ENCODE peak calls at places on chromosomes 3 and 15, in ten cellular contexts. One of them, this sample, is unnamed.
A peak's percentile ranks its signal among the peaks of the same experiment; 100 is the strongest.

GRCh38 chr3:149657458-149657795 is 398 bp downstream of the WWTR1 start:
- DNase-seq in astrocyte of the spinal cord: peak; percentile 72
- DNase-seq in vagina: no peak
- DNase-seq in neural progenitor cell: peak; percentile 51
- DNase-seq in GM06990: no peak
- DNase-seq in pancreas: peak; percentile 55
- DNase-seq in AG10803: peak; percentile 65
- DNase-seq in adrenal gland: no peak
- DNase-seq in spleen: peak; percentile 81
- DNase-seq in GM12865: no peak
- DNase-seq in this sample: peak; percentile 81

GRCh38 chr3:57048052-57048671 is 12.3 kb upstream of the SPATA12 start:
- DNase-seq in neural progenitor cell: no peak
- DNase-seq in pancreas: peak; percentile 20
- DNase-seq in vagina: no peak
- DNase-seq in adrenal gland: peak; percentile 61
- DNase-seq in astrocyte of the spinal cord: no peak
- DNase-seq in GM12865: no peak
- DNase-seq in spleen: peak; percentile 44
- DNase-seq in AG10803: peak; percentile 94
- DNase-seq in GM06990: no peak
- DNase-seq in this sample: peak; percentile 15

GRCh38 chr15:90021108-90021507 is 20.0 kb downstream of the ZNF710 start:
- DNase-seq in vagina: no peak
- DNase-seq in GM12865: peak; percentile 41
- DNase-seq in neural progenitor cell: no peak
- DNase-seq in spleen: no peak
- DNase-seq in AG10803: no peak
- DNase-seq in pancreas: no peak
- DNase-seq in astrocyte of the spinal cord: no peak
- DNase-seq in adrenal gland: no peak
- DNase-seq in GM06990: no peak
- DNase-seq in this sample: no peak

GRCh38 chr15:54082836-54083492 is 104.7 kb downstream of the UNC13C start:
- DNase-seq in adrenal gland: peak; percentile 14
- DNase-seq in neural progenitor cell: peak; percentile 2
- DNase-seq in GM06990: no peak
- DNase-seq in vagina: no peak
- DNase-seq in astrocyte of the spinal cord: no peak
- DNase-seq in AG10803: no peak
- DNase-seq in GM12865: peak; percentile 40
- DNase-seq in pancreas: no peak
- DNase-seq in spleen: no peak
- DNase-seq in this sample: no peak

GRCh38 chr3:169914321-169914720 is 2.9 kb downstream of the SAMD7 start:
- DNase-seq in spleen: no peak
- DNase-seq in pancreas: no peak
- DNase-seq in GM12865: no peak
- DNase-seq in adrenal gland: peak; percentile 21
- DNase-seq in AG10803: peak; percentile 42
- DNase-seq in GM06990: no peak
- DNase-seq in astrocyte of the spinal cord: peak; percentile 22
- DNase-seq in neural progenitor cell: no peak
- DNase-seq in vagina: no peak
- DNase-seq in this sample: peak; percentile 13

GRCh38 chr3:136994772-136995516 is 37.2 kb downstream of the IL20RB start:
- DNase-seq in pancreas: peak; percentile 83
- DNase-seq in adrenal gland: peak; percentile 75
- DNase-seq in spleen: no peak
- DNase-seq in vagina: no peak
- DNase-seq in GM06990: no peak
- DNase-seq in AG10803: peak; percentile 99
- DNase-seq in GM12865: no peak
- DNase-seq in neural progenitor cell: no peak
- DNase-seq in astrocyte of the spinal cord: peak; percentile 71
- DNase-seq in this sample: peak; percentile 79

GRCh38 chr3:100708989-100709839 is at the start of gene TFG:
- DNase-seq in GM06990: peak; percentile 99
- DNase-seq in adrenal gland: peak; percentile 99
- DNase-seq in spleen: peak; percentile 98
- DNase-seq in GM12865: peak; percentile 99
- DNase-seq in astrocyte of the spinal cord: peak; percentile 100
- DNase-seq in neural progenitor cell: peak; percentile 96
- DNase-seq in AG10803: peak; percentile 99
- DNase-seq in pancreas: peak; percentile 98
- DNase-seq in vagina: peak; percentile 99
- DNase-seq in this sample: peak; percentile 100

GRCh38 chr3:6321999-6322398 is 538.9 kb upstream of the GRM7 start:
- DNase-seq in AG10803: no peak
- DNase-seq in adrenal gland: no peak
- DNase-seq in GM12865: no peak
- DNase-seq in pancreas: no peak
- DNase-seq in GM06990: no peak
- DNase-seq in astrocyte of the spinal cord: no peak
- DNase-seq in vagina: no peak
- DNase-seq in neural progenitor cell: no peak
- DNase-seq in spleen: no peak
- DNase-seq in this sample: no peak

GRCh38 chr15:36359286-36359685 is 220.1 kb upstream of the CDIN1 start:
- DNase-seq in AG10803: no peak
- DNase-seq in spleen: no peak
- DNase-seq in astrocyte of the spinal cord: no peak
- DNase-seq in vagina: no peak
- DNase-seq in GM06990: no peak
- DNase-seq in neural progenitor cell: no peak
- DNase-seq in GM12865: no peak
- DNase-seq in pancreas: no peak
- DNase-seq in adrenal gland: no peak
- DNase-seq in this sample: no peak

GRCh38 chr15:92069308-92070244 is 216.1 kb downstream of the SLCO3A1 start:
- DNase-seq in vagina: no peak
- DNase-seq in astrocyte of the spinal cord: peak; percentile 80
- DNase-seq in adrenal gland: no peak
- DNase-seq in AG10803: peak; percentile 55
- DNase-seq in GM06990: no peak
- DNase-seq in GM12865: peak; percentile 27
- DNase-seq in neural progenitor cell: no peak
- DNase-seq in spleen: no peak
- DNase-seq in pancreas: peak; percentile 52
- DNase-seq in this sample: peak; percentile 28

GRCh38 chr3:127684871-127685707 is 12.3 kb downstream of the ABTB1 start:
- DNase-seq in AG10803: no peak
- DNase-seq in pancreas: no peak
- DNase-seq in neural progenitor cell: no peak
- DNase-seq in vagina: no peak
- DNase-seq in GM06990: no peak
- DNase-seq in GM12865: no peak
- DNase-seq in astrocyte of the spinal cord: no peak
- DNase-seq in adrenal gland: no peak
- DNase-seq in spleen: peak; percentile 74
- DNase-seq in this sample: no peak

GRCh38 chr3:30894521-30895289 is at the start of gene GADL1:
- DNase-seq in pancreas: no peak
- DNase-seq in GM12865: peak; percentile 4
- DNase-seq in spleen: peak; percentile 74
- DNase-seq in neural progenitor cell: peak; percentile 77
- DNase-seq in adrenal gland: peak; percentile 34
- DNase-seq in astrocyte of the spinal cord: peak; percentile 15
- DNase-seq in vagina: no peak
- DNase-seq in GM06990: peak; percentile 6
- DNase-seq in AG10803: peak; percentile 17
- DNase-seq in this sample: peak; percentile 10
- H3K4me3 ChIP-seq in pancreas: peak within 1 kb of the TSS; percentile 26
- H3K4me3 ChIP-seq in GM12865: peak within 1 kb of the TSS; percentile 38
- H3K4me3 ChIP-seq in spleen: peak within 1 kb of the TSS; percentile 73
- H3K4me3 ChIP-seq in neural progenitor cell: peak within 1 kb of the TSS; percentile 55
- H3K4me3 ChIP-seq in adrenal gland: peak within 1 kb of the TSS; percentile 59
- H3K4me3 ChIP-seq in astrocyte of the spinal cord: peak within 1 kb of the TSS; percentile 50
- H3K4me3 ChIP-seq in vagina: peak within 1 kb of the TSS; percentile 49
- H3K4me3 ChIP-seq in GM06990: no peak within 1 kb of the TSS
- H3K4me3 ChIP-seq in AG10803: peak within 1 kb of the TSS; percentile 62
- H3K4me3 ChIP-seq in this sample: peak within 1 kb of the TSS; percentile 52

DNA sequence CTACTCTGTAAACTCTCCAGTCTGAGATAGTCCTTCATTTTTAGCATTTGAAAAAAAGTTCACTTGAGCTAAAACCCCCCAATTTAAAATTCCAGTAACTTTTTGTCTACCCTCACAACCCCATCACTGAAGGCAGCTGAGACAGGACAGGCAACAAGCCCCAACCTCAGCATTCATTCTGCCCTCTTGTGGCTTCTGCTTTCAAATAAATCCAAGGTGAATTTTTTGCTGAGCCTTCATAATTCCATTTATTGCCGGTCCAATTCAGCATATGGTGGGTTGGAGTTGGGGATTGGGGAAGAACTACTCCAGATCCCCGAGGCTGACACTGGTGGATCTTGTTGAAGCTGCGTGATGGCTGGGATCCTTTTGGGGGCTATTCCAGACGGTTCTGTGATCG is 88.4 kb upstream of the THRB start:
- DNase-seq in AG10803: no peak
- DNase-seq in pancreas: peak; percentile 16
- DNase-seq in GM06990: no peak
- DNase-seq in neural progenitor cell: peak; percentile 7
- DNase-seq in vagina: no peak
- DNase-seq in astrocyte of the spinal cord: no peak
- DNase-seq in spleen: no peak
- DNase-seq in adrenal gland: no peak
- DNase-seq in GM12865: no peak
- DNase-seq in this sample: peak; percentile 21
- TF ChIP-seq CTCF in AG10803: peak; percentile 47
- TF ChIP-seq CTCF in pancreas: no peak
- TF ChIP-seq CTCF in GM06990: peak; percentile 1
- TF ChIP-seq CTCF in neural progenitor cell: peak; percentile 44
- TF ChIP-seq CTCF in vagina: no peak
- TF ChIP-seq CTCF in astrocyte of the spinal cord: peak; percentile 17
- TF ChIP-seq CTCF in spleen: peak; percentile 25
- TF ChIP-seq CTCF in adrenal gland: peak; percentile 49
- TF ChIP-seq CTCF in GM12865: no peak
- TF ChIP-seq CTCF in this sample: no peak

GRCh38 chr15:71752085-71752484 is 58.3 kb upstream of the NR2E3 start:
- DNase-seq in adrenal gland: no peak
- DNase-seq in vagina: no peak
- DNase-seq in AG10803: no peak
- DNase-seq in astrocyte of the spinal cord: peak; percentile 12
- DNase-seq in neural progenitor cell: no peak
- DNase-seq in GM12865: no peak
- DNase-seq in spleen: no peak
- DNase-seq in pancreas: no peak
- DNase-seq in GM06990: no peak
- DNase-seq in this sample: no peak

GRCh38 chr15:71749500-71749899 is 60.9 kb upstream of the NR2E3 start:
- DNase-seq in vagina: no peak
- DNase-seq in pancreas: no peak
- DNase-seq in astrocyte of the spinal cord: no peak
- DNase-seq in AG10803: no peak
- DNase-seq in adrenal gland: no peak
- DNase-seq in GM06990: no peak
- DNase-seq in neural progenitor cell: no peak
- DNase-seq in GM12865: no peak
- DNase-seq in spleen: no peak
- DNase-seq in this sample: no peak

GRCh38 chr15:71746719-71747118 is 63.6 kb upstream of the NR2E3 start:
- DNase-seq in spleen: no peak
- DNase-seq in GM12865: peak; percentile 55
- DNase-seq in GM06990: no peak
- DNase-seq in astrocyte of the spinal cord: no peak
- DNase-seq in neural progenitor cell: no peak
- DNase-seq in AG10803: no peak
- DNase-seq in pancreas: no peak
- DNase-seq in adrenal gland: no peak
- DNase-seq in vagina: no peak
- DNase-seq in this sample: no peak

GRCh38 chr15:71747128-71748083 is 62.9 kb upstream of the NR2E3 start:
- DNase-seq in neural progenitor cell: no peak
- DNase-seq in adrenal gland: peak; percentile 39
- DNase-seq in astrocyte of the spinal cord: peak; percentile 89
- DNase-seq in pancreas: no peak
- DNase-seq in AG10803: peak; percentile 52
- DNase-seq in spleen: no peak
- DNase-seq in GM06990: no peak
- DNase-seq in vagina: no peak
- DNase-seq in GM12865: no peak
- DNase-seq in this sample: peak; percentile 96

DNA sequence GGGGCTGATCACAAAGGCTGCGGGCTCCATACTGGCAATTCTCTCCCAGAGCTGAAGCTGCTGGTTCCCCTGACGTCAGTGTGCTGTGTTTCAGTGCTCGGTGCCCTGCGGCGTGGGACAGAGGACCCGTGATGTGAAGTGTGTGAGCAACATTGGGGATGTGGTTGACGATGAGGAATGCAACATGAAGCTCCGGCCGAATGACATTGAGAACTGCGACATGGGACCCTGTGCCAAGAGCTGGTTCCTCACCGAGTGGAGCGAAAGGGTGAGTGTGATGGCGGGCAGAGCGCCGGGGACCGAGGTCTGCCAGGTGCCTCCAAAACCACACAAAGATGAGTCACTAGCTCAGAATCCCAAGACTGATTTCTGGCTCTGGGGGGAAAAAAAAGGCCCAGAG is 62.0 kb upstream of the NR2E3 start:
- DNase-seq in spleen: no peak
- DNase-seq in neural progenitor cell: no peak
- DNase-seq in GM12865: peak; percentile 17
- DNase-seq in adrenal gland: no peak
- DNase-seq in vagina: no peak
- DNase-seq in pancreas: no peak
- DNase-seq in AG10803: no peak
- DNase-seq in astrocyte of the spinal cord: peak; percentile 86
- DNase-seq in GM06990: no peak
- DNase-seq in this sample: peak; percentile 57
- H3K4me3 ChIP-seq in spleen: no peak overlapping the region
- H3K4me3 ChIP-seq in neural progenitor cell: no peak overlapping the region
- H3K4me3 ChIP-seq in GM12865: no peak overlapping the region
- H3K4me3 ChIP-seq in adrenal gland: no peak overlapping the region
- H3K4me3 ChIP-seq in vagina: no peak overlapping the region
- H3K4me3 ChIP-seq in pancreas: no peak overlapping the region
- H3K4me3 ChIP-seq in AG10803: no peak overlapping the region
- H3K4me3 ChIP-seq in astrocyte of the spinal cord: no peak overlapping the region
- H3K4me3 ChIP-seq in GM06990: no peak overlapping the region
- H3K4me3 ChIP-seq in this sample: no peak overlapping the region

DNA sequence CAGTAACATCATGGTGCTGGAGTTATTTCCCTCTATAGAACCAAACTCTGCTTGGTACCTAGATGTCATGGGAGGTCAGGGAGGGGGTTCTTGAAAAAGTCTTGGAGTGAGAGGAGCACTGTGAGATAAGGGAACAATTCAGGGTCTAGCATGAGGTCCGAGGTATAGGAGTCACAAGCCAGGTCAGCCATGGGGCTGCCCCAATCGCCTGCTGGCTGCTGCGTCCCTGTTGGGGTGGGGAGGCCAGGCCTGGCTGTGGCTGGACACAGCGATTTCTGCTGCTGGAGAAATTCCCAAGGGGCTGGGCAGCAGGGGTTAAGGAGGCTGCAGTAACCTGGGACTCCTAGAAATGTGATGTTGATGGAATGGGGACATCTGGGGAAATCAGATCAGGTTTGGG is 44.9 kb downstream of the SUSD5 start:
- DNase-seq in spleen: no peak
- DNase-seq in astrocyte of the spinal cord: no peak
- DNase-seq in adrenal gland: no peak
- DNase-seq in pancreas: no peak
- DNase-seq in vagina: no peak
- DNase-seq in GM12865: no peak
- DNase-seq in neural progenitor cell: no peak
- DNase-seq in AG10803: no peak
- DNase-seq in GM06990: no peak
- DNase-seq in this sample: no peak
- TF ChIP-seq CTCF in spleen: no peak
- TF ChIP-seq CTCF in astrocyte of the spinal cord: no peak
- TF ChIP-seq CTCF in adrenal gland: no peak
- TF ChIP-seq CTCF in pancreas: no peak
- TF ChIP-seq CTCF in vagina: no peak
- TF ChIP-seq CTCF in GM12865: no peak
- TF ChIP-seq CTCF in neural progenitor cell: no peak
- TF ChIP-seq CTCF in AG10803: no peak
- TF ChIP-seq CTCF in GM06990: no peak
- TF ChIP-seq CTCF in this sample: no peak

This sample was measured in fibroblast of villous mesenchyme.